ENCODE peak calls at places on chromosome X, in nine cellular contexts. R, S, A, E, U, X, B, H and J are unnamed samples.
A peak's percentile ranks its signal among the peaks of the same experiment; 100 is the strongest.

GRCh38 chrX:12988797-12989196 is 13.9 kb downstream of the TMSB4X start:
- DNase-seq in A (no peak), H (peak; percentile 75), S (no peak), U (peak; percentile 73), B (peak; percentile 88), E (peak; percentile 84), R (no peak), X (peak; percentile 80), J (no peak)

GRCh38 chrX:351736-352135 is 33.1 kb upstream of the GTPBP6 start:
- DNase-seq in S (no peak), X (no peak), U (no peak), R (peak; percentile 29), E (no peak), H (no peak), A (no peak), B (no peak), J (no peak)

GRCh38 chrX:138349351-138349750 is 362.2 kb downstream of the FGF13 start:
- DNase-seq in E (no peak), U (no peak), A (no peak), S (no peak), H (no peak), R (no peak), X (no peak), B (no peak), J (no peak)

GRCh38 chrX:19698125-19698524 is 182.8 kb upstream of the MAP3K15 start:
- DNase-seq in A (no peak), S (peak; percentile 50), U (no peak), X (peak; percentile 72), H (peak; percentile 47), R (no peak), B (peak; percentile 75), E (no peak), J (no peak)

GRCh38 chrX:40062525-40063193 is 35.1 kb downstream of the BCOR start:
- DNase-seq in R (no peak), E (peak; percentile 67), B (no peak), S (no peak), H (no peak), U (no peak), X (no peak), A (no peak), J (no peak)

GRCh38 chrX:17375361-17375630 is 296 bp downstream of the NHS start:
- DNase-seq in R (no peak), S (no peak), U (no peak), B (peak; percentile 18), A (no peak), E (no peak), X (peak; percentile 6), H (no peak), J (no peak)

GRCh38 chrX:100695302-100695701 is 36.6 kb downstream of the SYTL4 start:
- DNase-seq in H (no peak), S (no peak), R (no peak), B (no peak), A (no peak), E (no peak), U (no peak), X (no peak), J (no peak)

GRCh38 chrX:24264383-24264782 is 49.5 kb downstream of the SUPT20HL2 start:
- DNase-seq in S (no peak), X (no peak), E (no peak), H (no peak), R (no peak), U (no peak), A (no peak), B (no peak), J (no peak)

GRCh38 chrX:147376601-147377387 is 534.9 kb upstream of the FMR1 start:
- DNase-seq in H (no peak), A (peak; percentile 4), R (peak; percentile 34), X (no peak), U (no peak), E (no peak), B (peak; percentile 4), S (no peak), J (peak; percentile 16)

GRCh38 chrX:2490634-2491033 is 10.1 kb downstream of the DHRSX start:
- DNase-seq in R (no peak), A (no peak), X (no peak), U (no peak), B (no peak), H (no peak), E (no peak), S (no peak), J (no peak)

GRCh38 chrX:65971151-65971550 is 68.7 kb downstream of the VSIG4 start:
- DNase-seq in X (no peak), B (no peak), A (no peak), R (no peak), E (no peak), S (no peak), U (no peak), H (no peak), J (no peak)

GRCh38 chrX:117510453-117510852 is 606.2 kb downstream of the KLHL13 start:
- DNase-seq in U (no peak), A (no peak), H (no peak), S (no peak), E (peak; percentile 21), R (no peak), B (peak; percentile 48), X (no peak), J (no peak)

GRCh38 chrX:136488706-136489105 is 959 bp downstream of the BRS3 start:
- DNase-seq in S (no peak), X (no peak), E (no peak), U (no peak), R (no peak), H (no peak), A (no peak), B (no peak), J (no peak)

GRCh38 chrX:42754582-42754981 is 23.4 kb downstream of the PPP1R2C start:
- DNase-seq in X (no peak), U (no peak), H (no peak), E (no peak), R (no peak), S (no peak), A (no peak), B (no peak), J (no peak)

GRCh38 chrX:150460781-150461180 is 97.7 kb downstream of the MAMLD1 start:
- DNase-seq in S (no peak), X (no peak), A (no peak), U (no peak), H (no peak), R (no peak), B (no peak), E (no peak), J (no peak)

GRCh38 chrX:131821945-131822622 is 201.0 kb upstream of the STK26 start:
- DNase-seq in R (peak; percentile 80), X (peak; percentile 95), A (no peak), H (no peak), B (peak; percentile 82), E (no peak), U (no peak), S (peak; percentile 74), J (peak; percentile 76)

GRCh38 chrX:52271212-52271611 is 86.5 kb downstream of the MAGED4 start:
- DNase-seq in B (peak; percentile 19), R (no peak), E (peak; percentile 29), U (no peak), X (peak; percentile 1), S (no peak), H (peak; percentile 2), A (no peak), J (no peak)
- TF ChIP-seq CTCF in B (no peak), R (no peak), E (peak; percentile 31), U (no peak), X (peak; percentile 29), S (peak; percentile 10), H (peak; percentile 28), A (peak; percentile 22), J (no peak)

GRCh38 chrX:46575586-46575985 is 2.0 kb downstream of the CHST7 start:
- DNase-seq in U (peak; percentile 30), X (no peak), E (no peak), A (no peak), S (no peak), B (no peak), H (no peak), R (no peak), J (no peak)

GRCh38 chrX:46575991-46576392 is 2.4 kb downstream of the CHST7 start:
- DNase-seq in R (peak; percentile 59), H (peak; percentile 72), U (peak; percentile 18), S (no peak), B (peak; percentile 63), X (peak; percentile 55), E (no peak), A (no peak), J (no peak)

GRCh38 chrX:46574337-46574940 is 874 bp downstream of the CHST7 start:
- DNase-seq in S (no peak), A (peak; percentile 54), R (peak; percentile 64), H (no peak), E (no peak), X (no peak), U (peak; percentile 29), B (no peak), J (peak; percentile 80)

GRCh38 chrX:46573896-46574336 is 351 bp downstream of the CHST7 start:
- DNase-seq in X (no peak), R (peak; percentile 56), U (peak; percentile 63), A (peak; percentile 73), H (peak; percentile 59), S (no peak), E (peak; percentile 57), B (peak; percentile 47), J (peak; percentile 89)

DNA sequence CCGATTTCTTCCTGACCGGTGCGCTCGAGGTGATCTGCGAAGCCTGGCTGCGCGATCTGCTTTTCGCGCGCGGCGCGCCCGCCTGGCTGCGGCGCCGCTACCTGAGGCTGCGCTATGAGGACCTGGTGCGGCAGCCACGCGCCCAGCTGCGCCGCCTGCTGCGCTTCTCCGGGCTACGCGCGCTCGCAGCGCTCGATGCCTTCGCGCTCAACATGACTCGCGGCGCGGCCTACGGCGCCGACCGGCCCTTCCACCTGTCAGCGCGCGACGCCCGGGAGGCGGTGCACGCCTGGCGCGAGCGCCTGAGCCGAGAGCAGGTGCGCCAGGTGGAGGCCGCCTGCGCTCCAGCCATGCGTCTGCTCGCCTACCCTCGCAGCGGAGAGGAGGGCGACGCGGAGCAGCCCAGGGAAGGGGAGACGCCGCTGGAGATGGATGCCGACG is 1.4 kb downstream of the CHST7 start:
- DNase-seq in X (no peak), E (peak; percentile 34), U (peak; percentile 26), S (no peak), R (no peak), H (no peak), B (no peak), A (peak; percentile 55), J (no peak)
- TF ChIP-seq CTCF in X (no peak), E (no peak), U (no peak), S (no peak), R (peak; percentile 5), H (no peak), B (no peak), A (no peak), J (no peak)

GRCh38 chrX:26783512-26784225 is 567.7 kb downstream of the MAGEB5 start:
- DNase-seq in R (no peak), U (peak; percentile 87), H (peak; percentile 25), B (peak; percentile 44), E (peak; percentile 50), X (peak; percentile 30), A (no peak), S (peak; percentile 1), J (no peak)
- TF ChIP-seq CTCF in R (peak; percentile 28), U (peak; percentile 33), H (peak; percentile 24), B (peak; percentile 49), E (peak; percentile 51), X (peak; percentile 29), A (peak; percentile 35), S (peak; percentile 50), J (no peak)

DNA sequence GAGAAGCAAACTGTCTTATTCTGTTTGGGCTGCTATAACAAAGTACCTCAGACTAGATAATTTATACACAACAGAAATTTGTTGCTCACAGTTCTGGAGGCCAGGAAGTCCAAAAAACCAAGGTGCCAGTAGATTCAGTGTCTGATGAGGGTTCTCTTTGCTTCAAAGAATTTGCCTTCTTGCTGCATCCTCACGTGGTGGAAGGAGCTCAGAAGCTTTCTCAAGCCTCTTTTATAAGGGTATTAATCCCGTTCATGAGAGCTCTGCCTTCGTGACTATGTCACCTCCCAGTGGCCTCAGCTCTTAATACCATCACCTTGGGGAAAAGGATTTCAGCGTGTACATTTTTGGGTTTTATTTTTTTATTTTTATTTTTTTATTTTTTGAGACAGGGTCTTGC is 20.1 kb downstream of the CA5B start:
- DNase-seq in R (no peak), H (no peak), B (no peak), X (no peak), A (no peak), E (no peak), U (no peak), S (no peak), J (no peak)
- TF ChIP-seq CTCF in R (no peak), H (no peak), B (no peak), X (no peak), A (no peak), E (no peak), U (no peak), S (no peak), J (no peak)